ENCODE peak calls at places on chromosomes 5 and 9, in nine cellular contexts. One of them, this sample, is unnamed.

GRCh38 chr9:101586651-101587050 is 8.1 kb downstream of the PPP3R2 start:
- DNase-seq in pancreas: no peak
- DNase-seq in IMR-90: no peak
- DNase-seq in substantia nigra: no peak
- DNase-seq in CD8-positive, alpha-beta T cell: no peak
- DNase-seq in AG04450: no peak
- DNase-seq in cardiac muscle cell: no peak
- DNase-seq in lower lobe of right lung: no peak
- DNase-seq in naive thymus-derived CD4-positive, alpha-beta T cell: no peak
- DNase-seq in this sample: no peak

GRCh38 chr5:57429513-57430120 is 53.0 kb downstream of the ACTBL2 start:
- DNase-seq in cardiac muscle cell: no peak
- DNase-seq in naive thymus-derived CD4-positive, alpha-beta T cell: no peak
- DNase-seq in lower lobe of right lung: no peak
- DNase-seq in pancreas: no peak
- DNase-seq in CD8-positive, alpha-beta T cell: no peak
- DNase-seq in substantia nigra: no peak
- DNase-seq in IMR-90: no peak
- DNase-seq in AG04450: no peak
- DNase-seq in this sample: no peak

GRCh38 chr5:39891376-39891775 is 466.6 kb upstream of the DAB2 start:
- DNase-seq in cardiac muscle cell: no peak
- DNase-seq in IMR-90: no peak
- DNase-seq in lower lobe of right lung: no peak
- DNase-seq in pancreas: no peak
- DNase-seq in AG04450: no peak
- DNase-seq in substantia nigra: no peak
- DNase-seq in naive thymus-derived CD4-positive, alpha-beta T cell: no peak
- DNase-seq in CD8-positive, alpha-beta T cell: no peak
- DNase-seq in this sample: no peak

GRCh38 chr5:59485629-59486439 is 407.7 kb downstream of the PDE4D start:
- DNase-seq in cardiac muscle cell: no peak
- DNase-seq in AG04450: no peak
- DNase-seq in pancreas: no peak
- DNase-seq in substantia nigra: no peak
- DNase-seq in lower lobe of right lung: no peak
- DNase-seq in CD8-positive, alpha-beta T cell: no peak
- DNase-seq in naive thymus-derived CD4-positive, alpha-beta T cell: no peak
- DNase-seq in IMR-90: no peak
- DNase-seq in this sample: no peak

GRCh38 chr5:143479394-143479793 is 75.9 kb upstream of the NR3C1 start:
- DNase-seq in AG04450: no peak
- DNase-seq in naive thymus-derived CD4-positive, alpha-beta T cell: no peak
- DNase-seq in CD8-positive, alpha-beta T cell: no peak
- DNase-seq in lower lobe of right lung: no peak
- DNase-seq in IMR-90: no peak
- DNase-seq in pancreas: no peak
- DNase-seq in substantia nigra: no peak
- DNase-seq in cardiac muscle cell: no peak
- DNase-seq in this sample: no peak

GRCh38 chr9:129241725-129242124 is 63.7 kb upstream of the IER5L start:
- DNase-seq in IMR-90: no peak
- DNase-seq in cardiac muscle cell: no peak
- DNase-seq in pancreas: no peak
- DNase-seq in CD8-positive, alpha-beta T cell: no peak
- DNase-seq in AG04450: no peak
- DNase-seq in naive thymus-derived CD4-positive, alpha-beta T cell: no peak
- DNase-seq in substantia nigra: no peak
- DNase-seq in lower lobe of right lung: peak; percentile 12
- DNase-seq in this sample: no peak

GRCh38 chr5:137758719-137759312 is 4.7 kb upstream of the HNRNPA0 start:
- DNase-seq in CD8-positive, alpha-beta T cell: no peak
- DNase-seq in AG04450: no peak
- DNase-seq in pancreas: no peak
- DNase-seq in substantia nigra: no peak
- DNase-seq in lower lobe of right lung: no peak
- DNase-seq in IMR-90: no peak
- DNase-seq in naive thymus-derived CD4-positive, alpha-beta T cell: no peak
- DNase-seq in cardiac muscle cell: no peak
- DNase-seq in this sample: no peak

GRCh38 chr5:32217886-32218396 is 43.8 kb upstream of the GOLPH3 start:
- DNase-seq in CD8-positive, alpha-beta T cell: no peak
- DNase-seq in substantia nigra: peak; percentile 34
- DNase-seq in lower lobe of right lung: no peak
- DNase-seq in cardiac muscle cell: peak; percentile 70
- DNase-seq in naive thymus-derived CD4-positive, alpha-beta T cell: no peak
- DNase-seq in AG04450: no peak
- DNase-seq in IMR-90: no peak
- DNase-seq in pancreas: no peak
- DNase-seq in this sample: no peak

GRCh38 chr5:136192526-136193395 is at the start of gene SMIM32:
- DNase-seq in cardiac muscle cell: peak; percentile 77
- DNase-seq in CD8-positive, alpha-beta T cell: peak; percentile 35
- DNase-seq in lower lobe of right lung: no peak
- DNase-seq in pancreas: peak; percentile 10
- DNase-seq in AG04450: no peak
- DNase-seq in IMR-90: no peak
- DNase-seq in naive thymus-derived CD4-positive, alpha-beta T cell: no peak
- DNase-seq in substantia nigra: peak; percentile 41
- DNase-seq in this sample: no peak

GRCh38 chr5:142287096-142287972 is 37.5 kb downstream of the SPRY4 start:
- DNase-seq in IMR-90: no peak
- DNase-seq in substantia nigra: no peak
- DNase-seq in pancreas: no peak
- DNase-seq in CD8-positive, alpha-beta T cell: no peak
- DNase-seq in AG04450: no peak
- DNase-seq in cardiac muscle cell: no peak
- DNase-seq in lower lobe of right lung: no peak
- DNase-seq in naive thymus-derived CD4-positive, alpha-beta T cell: no peak
- DNase-seq in this sample: no peak

GRCh38 chr5:74464512-74465209 is 175.9 kb downstream of the ENC1 start:
- DNase-seq in pancreas: no peak
- DNase-seq in AG04450: no peak
- DNase-seq in lower lobe of right lung: no peak
- DNase-seq in IMR-90: peak; percentile 2
- DNase-seq in substantia nigra: no peak
- DNase-seq in naive thymus-derived CD4-positive, alpha-beta T cell: no peak
- DNase-seq in cardiac muscle cell: no peak
- DNase-seq in CD8-positive, alpha-beta T cell: no peak
- DNase-seq in this sample: no peak

GRCh38 chr9:81826541-81826906 is 101.7 kb upstream of the SPATA31D4 start:
- DNase-seq in cardiac muscle cell: no peak
- DNase-seq in lower lobe of right lung: peak; percentile 53
- DNase-seq in pancreas: peak; percentile 4
- DNase-seq in AG04450: no peak
- DNase-seq in CD8-positive, alpha-beta T cell: no peak
- DNase-seq in IMR-90: peak; percentile 35
- DNase-seq in naive thymus-derived CD4-positive, alpha-beta T cell: no peak
- DNase-seq in substantia nigra: peak; percentile 84
- DNase-seq in this sample: no peak

GRCh38 chr5:38113456-38113855 is 144.9 kb upstream of the EGFLAM start:
- DNase-seq in lower lobe of right lung: no peak
- DNase-seq in CD8-positive, alpha-beta T cell: no peak
- DNase-seq in IMR-90: no peak
- DNase-seq in substantia nigra: no peak
- DNase-seq in pancreas: no peak
- DNase-seq in cardiac muscle cell: no peak
- DNase-seq in AG04450: no peak
- DNase-seq in naive thymus-derived CD4-positive, alpha-beta T cell: no peak
- DNase-seq in this sample: no peak

GRCh38 chr9:21096901-21097255 is 19.1 kb upstream of the IFNB1 start:
- DNase-seq in naive thymus-derived CD4-positive, alpha-beta T cell: no peak
- DNase-seq in CD8-positive, alpha-beta T cell: no peak
- DNase-seq in IMR-90: no peak
- DNase-seq in cardiac muscle cell: no peak
- DNase-seq in pancreas: no peak
- DNase-seq in lower lobe of right lung: no peak
- DNase-seq in AG04450: no peak
- DNase-seq in substantia nigra: no peak
- DNase-seq in this sample: no peak

GRCh38 chr5:89301572-89302025 is 418.6 kb upstream of the MEF2C start:
- DNase-seq in pancreas: no peak
- DNase-seq in naive thymus-derived CD4-positive, alpha-beta T cell: no peak
- DNase-seq in substantia nigra: no peak
- DNase-seq in lower lobe of right lung: no peak
- DNase-seq in CD8-positive, alpha-beta T cell: no peak
- DNase-seq in AG04450: no peak
- DNase-seq in IMR-90: no peak
- DNase-seq in cardiac muscle cell: no peak
- DNase-seq in this sample: no peak

DNA sequence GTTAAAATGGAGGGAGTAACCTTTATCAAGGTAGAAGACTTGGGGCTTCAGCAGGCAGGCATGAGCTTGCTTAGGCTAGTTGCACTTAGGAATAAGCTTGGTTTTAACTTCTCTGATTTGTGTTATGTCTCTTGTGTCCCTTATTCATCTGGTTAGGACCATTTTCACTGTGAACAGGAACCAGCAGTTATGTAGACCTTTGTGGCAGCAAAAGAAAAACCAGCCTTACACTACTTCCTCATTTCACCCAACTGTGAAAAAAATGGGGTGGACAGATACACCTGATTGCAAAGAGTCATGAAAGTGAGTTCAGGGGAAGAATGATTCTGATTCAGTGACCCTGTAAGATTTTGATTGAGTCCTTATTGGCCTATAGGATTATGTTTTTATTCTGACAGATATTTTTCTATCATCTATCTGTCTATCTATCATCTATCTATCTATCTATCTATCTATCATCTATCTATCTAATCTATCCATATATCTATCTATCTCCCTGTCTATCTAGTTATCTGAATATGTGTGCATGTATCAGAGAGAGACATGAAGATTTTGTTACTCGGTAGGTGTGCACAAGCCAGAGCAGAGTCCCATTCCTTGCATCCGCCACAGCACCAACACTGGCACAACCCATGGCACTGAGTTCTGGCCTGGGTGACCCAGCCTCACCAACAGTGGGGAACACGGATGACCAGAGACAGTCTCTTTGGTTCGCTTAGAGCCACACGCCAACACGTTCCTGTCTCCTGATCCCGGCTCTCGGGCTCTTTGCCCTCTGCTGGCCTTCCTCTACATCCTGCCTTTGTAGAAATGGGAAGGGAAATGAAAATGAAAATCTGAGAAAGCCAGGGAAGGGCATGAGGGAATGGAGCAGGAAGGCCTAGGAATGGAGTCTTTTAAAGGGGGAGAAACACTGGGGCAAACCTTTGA is 1.3 kb upstream of the ZNF366 start:
- DNase-seq in substantia nigra: no peak
- DNase-seq in pancreas: no peak
- DNase-seq in AG04450: no peak
- DNase-seq in cardiac muscle cell: no peak
- DNase-seq in lower lobe of right lung: no peak
- DNase-seq in IMR-90: no peak
- DNase-seq in naive thymus-derived CD4-positive, alpha-beta T cell: no peak
- DNase-seq in CD8-positive, alpha-beta T cell: no peak
- DNase-seq in this sample: no peak
- H3K27ac ChIP-seq in substantia nigra: no peak overlapping the region
- H3K27ac ChIP-seq in pancreas: no peak overlapping the region
- H3K27ac ChIP-seq in AG04450: no peak overlapping the region
- H3K27ac ChIP-seq in cardiac muscle cell: no peak overlapping the region
- H3K27ac ChIP-seq in lower lobe of right lung: peak overlapping the region; percentile 26
- H3K27ac ChIP-seq in IMR-90: peak overlapping the region; percentile 27
- H3K27ac ChIP-seq in naive thymus-derived CD4-positive, alpha-beta T cell: no peak overlapping the region
- H3K27ac ChIP-seq in CD8-positive, alpha-beta T cell: no peak overlapping the region
- H3K27ac ChIP-seq in this sample: no peak overlapping the region

DNA sequence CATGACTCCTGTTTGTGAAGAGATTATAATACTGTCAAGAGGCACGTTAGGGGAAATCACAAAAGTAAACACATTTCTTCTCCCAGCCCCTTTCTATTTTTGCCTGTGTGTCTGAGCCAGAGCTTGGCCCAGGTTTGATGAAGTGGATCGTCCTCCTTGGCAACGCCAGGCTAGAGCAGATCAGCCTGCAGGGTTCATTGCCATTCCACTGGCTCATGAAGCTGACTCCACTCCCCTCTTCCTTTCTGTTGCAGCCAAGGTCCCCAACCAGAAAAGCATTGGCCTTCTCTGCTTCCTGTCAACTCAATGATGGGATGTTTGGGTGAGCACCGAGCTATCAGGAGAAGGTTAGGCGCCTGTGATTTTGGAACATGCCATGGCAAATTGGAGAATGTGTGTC is 3.3 kb downstream of the ADRB2 start:
- DNase-seq in IMR-90: no peak
- DNase-seq in lower lobe of right lung: no peak
- DNase-seq in substantia nigra: no peak
- DNase-seq in CD8-positive, alpha-beta T cell: no peak
- DNase-seq in pancreas: no peak
- DNase-seq in AG04450: no peak
- DNase-seq in naive thymus-derived CD4-positive, alpha-beta T cell: no peak
- DNase-seq in cardiac muscle cell: peak; percentile 19
- DNase-seq in this sample: no peak
- H3K27ac ChIP-seq in IMR-90: no peak overlapping the region
- H3K27ac ChIP-seq in lower lobe of right lung: peak overlapping the region; percentile 94
- H3K27ac ChIP-seq in substantia nigra: no peak overlapping the region
- H3K27ac ChIP-seq in CD8-positive, alpha-beta T cell: no peak overlapping the region
- H3K27ac ChIP-seq in pancreas: no peak overlapping the region
- H3K27ac ChIP-seq in AG04450: no peak overlapping the region
- H3K27ac ChIP-seq in naive thymus-derived CD4-positive, alpha-beta T cell: no peak overlapping the region
- H3K27ac ChIP-seq in cardiac muscle cell: peak overlapping the region; percentile 62
- H3K27ac ChIP-seq in this sample: no peak overlapping the region

GRCh38 chr5:36442796-36443195 is 141.1 kb upstream of the RANBP3L start:
- DNase-seq in substantia nigra: no peak
- DNase-seq in naive thymus-derived CD4-positive, alpha-beta T cell: no peak
- DNase-seq in lower lobe of right lung: no peak
- DNase-seq in pancreas: no peak
- DNase-seq in cardiac muscle cell: no peak
- DNase-seq in IMR-90: peak; percentile 37
- DNase-seq in AG04450: peak; percentile 7
- DNase-seq in CD8-positive, alpha-beta T cell: no peak
- DNase-seq in this sample: no peak
- H3K27ac ChIP-seq in substantia nigra: no peak overlapping the region
- H3K27ac ChIP-seq in naive thymus-derived CD4-positive, alpha-beta T cell: no peak overlapping the region
- H3K27ac ChIP-seq in lower lobe of right lung: no peak overlapping the region
- H3K27ac ChIP-seq in pancreas: no peak overlapping the region
- H3K27ac ChIP-seq in cardiac muscle cell: no peak overlapping the region
- H3K27ac ChIP-seq in IMR-90: no peak overlapping the region
- H3K27ac ChIP-seq in AG04450: no peak overlapping the region
- H3K27ac ChIP-seq in CD8-positive, alpha-beta T cell: no peak overlapping the region
- H3K27ac ChIP-seq in this sample: no peak overlapping the region

DNA sequence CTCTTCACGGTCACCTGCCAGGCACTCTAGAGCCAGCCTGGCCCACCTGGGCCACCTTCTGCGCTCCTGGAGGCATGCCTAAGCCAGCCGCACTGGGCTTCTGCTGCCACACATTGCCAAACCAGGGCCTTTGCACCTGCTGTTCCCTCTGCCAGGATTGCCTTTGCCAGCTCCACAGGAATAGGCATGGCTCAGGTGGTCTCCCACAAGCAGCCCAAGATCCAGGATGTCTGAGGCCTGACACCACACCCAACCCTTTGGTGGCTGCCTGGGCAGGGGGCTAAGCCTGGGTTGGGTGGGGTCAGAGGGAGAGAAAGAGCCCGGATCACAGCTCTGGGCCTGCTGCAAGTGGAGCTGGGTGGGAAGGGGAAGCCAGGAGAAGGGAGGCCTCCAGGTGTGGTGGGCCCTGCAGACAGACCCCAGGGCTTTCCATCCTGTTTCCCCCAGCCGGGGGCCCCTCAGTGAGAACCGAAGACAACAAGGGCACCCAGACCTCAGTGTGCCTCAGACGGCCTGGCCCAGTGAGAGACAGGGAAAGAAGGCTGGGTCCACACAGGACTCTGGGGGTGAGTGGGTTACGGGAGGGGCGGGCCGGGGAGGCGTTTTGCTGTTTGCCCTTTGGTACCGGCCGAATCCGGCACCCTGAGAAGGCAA is 671 bp upstream of the SUSD3 start:
- DNase-seq in naive thymus-derived CD4-positive, alpha-beta T cell: no peak
- DNase-seq in pancreas: no peak
- DNase-seq in substantia nigra: no peak
- DNase-seq in CD8-positive, alpha-beta T cell: no peak
- DNase-seq in AG04450: no peak
- DNase-seq in cardiac muscle cell: no peak
- DNase-seq in lower lobe of right lung: peak; percentile 43
- DNase-seq in IMR-90: no peak
- DNase-seq in this sample: no peak
- H3K27ac ChIP-seq in naive thymus-derived CD4-positive, alpha-beta T cell: peak overlapping the region; percentile 88
- H3K27ac ChIP-seq in pancreas: no peak overlapping the region
- H3K27ac ChIP-seq in substantia nigra: no peak overlapping the region
- H3K27ac ChIP-seq in CD8-positive, alpha-beta T cell: peak overlapping the region; percentile 83
- H3K27ac ChIP-seq in AG04450: no peak overlapping the region
- H3K27ac ChIP-seq in cardiac muscle cell: no peak overlapping the region
- H3K27ac ChIP-seq in lower lobe of right lung: peak overlapping the region; percentile 73
- H3K27ac ChIP-seq in IMR-90: no peak overlapping the region
- H3K27ac ChIP-seq in this sample: no peak overlapping the region

This sample was measured in Panc1.